ENCODE peak calls at places on chromosomes 12 and 14, in five cellular contexts. I is astrocyte of the spinal cord, B is BE2C, D is AG09309, F is IMR-90. A is an unnamed sample.
A peak's percentile ranks its signal among the peaks of the same experiment; 100 is the strongest.

GRCh38 chr12:67804168-67804567 is 155.6 kb downstream of the DYRK2 start:
- DNase-seq in I (no peak), B (no peak), D (no peak), F (no peak), A (no peak)

GRCh38 chr12:18146375-18146774 is 56.4 kb upstream of the RERGL start:
- DNase-seq in I (no peak), B (no peak), D (no peak), F (no peak), A (no peak)

GRCh38 chr12:122349078-122349477 is 73.4 kb downstream of the CLIP1 start:
- DNase-seq in I (no peak), B (no peak), D (no peak), F (no peak), A (no peak)

GRCh38 chr12:109481863-109482262 is 4.4 kb downstream of the UBE3B start:
- DNase-seq in I (no peak), B (no peak), D (no peak), F (no peak), A (no peak)

GRCh38 chr12:82593143-82593542 is 93.6 kb upstream of the TMTC2 start:
- DNase-seq in I (no peak), B (no peak), D (no peak), F (no peak), A (no peak)

GRCh38 chr14:56889705-56890104 is 79.4 kb upstream of the OTX2 start:
- DNase-seq in I (no peak), B (no peak), D (no peak), F (no peak), A (no peak)

GRCh38 chr14:50773632-50774541 is 57.1 kb downstream of the NIN start:
- DNase-seq in I (peak; percentile 62), B (peak; percentile 66), D (no peak), F (peak; percentile 50), A (no peak)

GRCh38 chr14:98952595-98953325 is 319.2 kb downstream of the BCL11B start:
- DNase-seq in I (peak; percentile 70), B (no peak), D (no peak), F (no peak), A (no peak)

GRCh38 chr12:120669055-120669828 is 17.7 kb upstream of the MLEC start:
- DNase-seq in I (no peak), B (peak; percentile 86), D (no peak), F (no peak), A (peak; percentile 55)

GRCh38 chr12:30822385-30823139 is 67.8 kb upstream of the CAPRIN2 start:
- DNase-seq in I (peak; percentile 62), B (peak; percentile 24), D (no peak), F (peak; percentile 10), A (peak; percentile 65)

GRCh38 chr14:64235652-64236640 is 58.2 kb downstream of the ESR2 start:
- DNase-seq in I (no peak), B (no peak), D (no peak), F (no peak), A (no peak)

GRCh38 chr12:79527498-79527897 is 163.3 kb downstream of the PAWR start:
- DNase-seq in I (peak; percentile 62), B (no peak), D (no peak), F (no peak), A (no peak)

GRCh38 chr12:104163631-104164030 is 25.6 kb upstream of the NFYB start:
- DNase-seq in I (no peak), B (no peak), D (no peak), F (no peak), A (no peak)

GRCh38 chr12:12723147-12723680 is 6.0 kb downstream of the CDKN1B start:
- DNase-seq in I (peak; percentile 44), B (no peak), D (no peak), F (peak; percentile 37), A (no peak)

GRCh38 chr14:92037989-92038388 is 1.9 kb downstream of the TRIP11 start:
- DNase-seq in I (no peak), B (no peak), D (no peak), F (peak; percentile 1), A (no peak)

GRCh38 chr12:88578821-88579518 is 1.3 kb downstream of the KITLG start:
- DNase-seq in I (no peak), B (no peak), D (no peak), F (no peak), A (no peak)

GRCh38 chr12:106487664-106488063 is 95.1 kb upstream of the RFX4 start:
- DNase-seq in I (no peak), B (no peak), D (no peak), F (no peak), A (no peak)

GRCh38 chr12:124751654-124752355 is 111.9 kb downstream of the SCARB1 start:
- DNase-seq in I (no peak), B (no peak), D (no peak), F (no peak), A (no peak)

GRCh38 chr12:124750149-124750656 is 113.5 kb downstream of the SCARB1 start:
- DNase-seq in I (no peak), B (no peak), D (no peak), F (no peak), A (no peak)

GRCh38 chr12:124752437-124753229 is 111.0 kb downstream of the SCARB1 start:
- DNase-seq in I (no peak), B (no peak), D (no peak), F (no peak), A (no peak)

GRCh38 chr12:124749725-124750124 is 113.9 kb downstream of the SCARB1 start:
- DNase-seq in I (no peak), B (no peak), D (no peak), F (no peak), A (no peak)

GRCh38 chr12:124750787-124751471 is 112.7 kb downstream of the SCARB1 start:
- DNase-seq in I (no peak), B (peak; percentile 65), D (no peak), F (no peak), A (no peak)
- TF ChIP-seq CTCF in I (peak; percentile 18), B (peak; percentile 48), D (no peak), F (peak; percentile 32), A (no peak)

GRCh38 chr12:43914923-43915468 is 79.1 kb downstream of the TMEM117 start:
- DNase-seq in I (no peak), B (no peak), D (no peak), F (no peak), A (no peak)
- TF ChIP-seq CTCF in I (peak; percentile 28), B (peak; percentile 34), D (no peak), F (no peak), A (no peak)

GRCh38 chr12:71849109-71849851 is 9.7 kb downstream of the TBC1D15 start:
- DNase-seq in I (no peak), B (no peak), D (no peak), F (no peak), A (no peak)

GRCh38 chr12:71848212-71848611 is 8.7 kb downstream of the TBC1D15 start:
- DNase-seq in I (no peak), B (no peak), D (no peak), F (no peak), A (no peak)

GRCh38 chr12:71846322-71846940 is 6.9 kb downstream of the TBC1D15 start:
- DNase-seq in I (peak; percentile 52), B (no peak), D (no peak), F (peak; percentile 47), A (no peak)
- TF ChIP-seq CTCF in I (peak; percentile 56), B (peak; percentile 58), D (peak; percentile 50), F (peak; percentile 61), A (peak; percentile 21)

GRCh38 chr12:46499226-46499625 is 126.7 kb upstream of the SLC38A2 start:
- DNase-seq in I (no peak), B (no peak), D (no peak), F (no peak), A (no peak)
- TF ChIP-seq CTCF in I (no peak), B (no peak), D (no peak), F (no peak), A (no peak)

GRCh38 chr12:46020768-46021167 is 30.4 kb upstream of the SCAF11 start:
- DNase-seq in I (no peak), B (no peak), D (no peak), F (no peak), A (no peak)

GRCh38 chr12:46027172-46027571 is 36.8 kb upstream of the SCAF11 start:
- DNase-seq in I (no peak), B (no peak), D (no peak), F (no peak), A (no peak)

DNA sequence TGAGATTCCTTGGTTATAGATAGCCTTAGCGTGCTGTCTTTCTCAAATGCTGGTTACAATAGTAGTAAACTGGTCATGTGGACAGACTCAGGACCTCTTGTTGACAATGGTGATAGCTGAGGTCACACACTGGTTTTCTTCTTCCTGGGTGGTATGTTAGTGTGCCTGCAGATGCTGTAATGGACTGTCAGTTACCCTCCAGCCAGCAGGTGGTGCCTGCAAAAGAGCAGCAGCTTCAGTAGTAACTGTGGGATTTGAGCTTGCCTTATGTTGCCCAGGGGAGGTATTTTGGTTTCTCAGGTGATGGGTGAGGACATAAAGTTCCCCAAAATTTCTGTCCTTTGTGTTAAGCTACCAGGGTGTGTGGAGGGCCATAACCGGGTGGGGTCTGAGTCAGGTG is 33.7 kb upstream of the SCAF11 start:
- DNase-seq in I (no peak), B (no peak), D (no peak), F (no peak), A (no peak)
- TF ChIP-seq CTCF in I (no peak), B (no peak), D (no peak), F (no peak), A (no peak)

DNA sequence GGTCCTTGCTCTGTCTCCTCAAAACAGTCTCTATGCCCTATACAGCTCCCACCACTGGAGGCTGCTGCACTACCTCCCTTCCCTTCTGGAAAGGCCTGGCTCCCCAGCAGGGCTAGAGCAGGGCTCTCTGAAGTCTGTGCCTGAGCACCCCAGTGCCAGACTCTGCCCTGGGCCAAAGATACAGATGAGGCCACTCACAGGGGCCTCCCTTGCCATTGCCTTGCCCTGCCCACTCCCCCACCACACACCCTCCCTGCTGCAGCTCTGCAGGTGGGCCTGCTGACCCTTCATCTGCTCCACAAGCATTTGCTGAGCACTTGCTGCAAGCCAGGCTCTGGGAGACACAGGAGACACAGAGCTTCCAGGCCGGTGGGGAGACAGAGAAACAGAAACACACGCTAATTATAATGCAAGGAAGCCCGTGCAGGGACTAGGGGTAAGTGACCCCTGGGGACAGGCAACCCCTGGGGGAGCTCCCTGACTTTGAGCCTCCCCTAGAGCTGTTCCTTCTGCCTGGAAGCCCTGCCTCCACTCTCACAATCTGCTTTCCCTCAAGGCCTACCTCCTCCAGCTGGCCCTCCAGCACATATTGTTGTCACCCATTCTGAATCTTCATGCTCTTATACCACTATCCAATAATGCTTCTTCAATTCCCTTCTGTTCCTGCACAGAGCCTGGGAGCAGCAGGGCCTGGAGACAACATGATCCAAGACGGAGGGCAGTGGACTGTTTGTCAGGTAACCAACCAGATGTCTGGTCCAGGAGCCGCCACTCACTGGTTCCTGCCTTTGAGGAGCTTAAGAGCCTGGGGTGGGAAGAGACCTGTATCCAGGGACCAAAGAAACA is 32.6 kb upstream of the PNMA1 start:
- DNase-seq in I (no peak), B (peak; percentile 53), D (no peak), F (no peak), A (no peak)
- TF ChIP-seq CTCF in I (peak; percentile 44), B (peak; percentile 51), D (peak; percentile 24), F (peak; percentile 38), A (no peak)

A was measured in mesothelial cell of epicardium.